ENCODE peak calls at places on chromosome 4, in seven cellular contexts. P, I, Y, L, J, Q and K are unnamed samples.

GRCh38 chr4:17189322-17189721 is 290.9 kb upstream of the LDB2 start:
- DNase-seq in I (no peak), Q (no peak), L (no peak), P (no peak), Y (no peak), J (no peak), K (no peak)

GRCh38 chr4:142614621-142615323 is 231.3 kb downstream of the INPP4B start:
- DNase-seq in I (no peak), L (no peak), Q (no peak), Y (no peak), J (no peak), P (no peak), K (no peak)

GRCh38 chr4:16827762-16828724 is 70.4 kb downstream of the LDB2 start:
- DNase-seq in L (no peak), P (no peak), I (peak), J (no peak), Q (no peak), Y (no peak), K (no peak)

GRCh38 chr4:17780461-17781071 is 855 bp downstream of the FAM184B start:
- DNase-seq in J (no peak), Q (no peak), Y (no peak), L (no peak), I (no peak), P (no peak), K (no peak)

GRCh38 chr4:117264072-117264471 is 178.7 kb upstream of the TRAM1L1 start:
- DNase-seq in J (no peak), I (no peak), Q (no peak), L (no peak), P (no peak), Y (no peak), K (no peak)

GRCh38 chr4:103060453-103061148 is 16.0 kb downstream of the SLC9B2 start:
- DNase-seq in Y (no peak), I (no peak), L (no peak), P (no peak), Q (no peak), J (no peak), K (no peak)

GRCh38 chr4:10061650-10062415 is 40.5 kb upstream of the SLC2A9 start:
- DNase-seq in Y (no peak), L (no peak), J (no peak), P (no peak), Q (no peak), I (no peak), K (no peak)

GRCh38 chr4:185508162-185508561 is 27.1 kb downstream of the PDLIM3 start:
- DNase-seq in Q (no peak), J (peak), Y (peak), P (no peak), I (no peak), L (no peak), K (no peak)

GRCh38 chr4:43457866-43458265 is 565.4 kb downstream of the GRXCR1 start:
- DNase-seq in I (no peak), Y (no peak), Q (no peak), P (no peak), L (no peak), J (no peak), K (peak)

GRCh38 chr4:111475001-111475400 is 670.3 kb upstream of the FAM241A start:
- DNase-seq in J (peak), Q (no peak), P (peak), I (peak), L (no peak), Y (peak), K (peak)

GRCh38 chr4:37715889-37716402 is 29.8 kb upstream of the RELL1 start:
- DNase-seq in Q (peak), L (no peak), P (no peak), J (no peak), I (peak), Y (no peak), K (no peak)

GRCh38 chr4:5711479-5712184 is 631 bp downstream of the EVC start:
- DNase-seq in J (peak), I (no peak), L (no peak), Y (no peak), P (no peak), Q (no peak), K (no peak)

GRCh38 chr4:185203380-185204237 is at the start of gene CFAP97:
- DNase-seq in L (peak), P (no peak), Y (peak), Q (no peak), I (peak), J (peak), K (peak)

GRCh38 chr4:109912706-109913621 is at the start of gene EGF:
- DNase-seq in I (no peak), L (peak), J (no peak), Q (no peak), P (no peak), Y (no peak), K (no peak)

GRCh38 chr4:159134422-159134821 is 31.5 kb downstream of the RAPGEF2 start:
- DNase-seq in J (no peak), Y (no peak), I (no peak), P (no peak), L (no peak), Q (no peak), K (no peak)

GRCh38 chr4:93749351-93749761 is 79.2 kb upstream of the ATOH1 start:
- DNase-seq in I (no peak), L (no peak), P (no peak), J (no peak), Q (peak), Y (no peak), K (no peak)

GRCh38 chr4:4693258-4693657 is 151.4 kb upstream of the STX18 start:
- DNase-seq in P (no peak), L (no peak), Q (peak), Y (no peak), I (no peak), J (peak), K (no peak)

GRCh38 chr4:186132577-186133277 is 28.2 kb downstream of the FAM149A start:
- DNase-seq in J (no peak), Y (peak), L (no peak), I (no peak), P (peak), Q (no peak), K (peak)

GRCh38 chr4:69058410-69059059 is 37.7 kb upstream of the UGT2B7 start:
- DNase-seq in Q (no peak), L (no peak), J (no peak), Y (no peak), P (no peak), I (no peak), K (no peak)

GRCh38 chr4:181601118-181601517 is 642.1 kb upstream of the TENM3 start:
- DNase-seq in L (no peak), J (no peak), Y (no peak), Q (no peak), P (no peak), I (no peak), K (no peak)

GRCh38 chr4:72295966-72296557 is 264.3 kb downstream of the NPFFR2 start:
- DNase-seq in J (peak), P (no peak), I (peak), Y (peak), Q (no peak), L (peak), K (peak)

GRCh38 chr4:38024203-38024504 is 64.0 kb downstream of the PTTG2 start:
- DNase-seq in L (no peak), J (no peak), Y (no peak), Q (no peak), P (no peak), I (peak), K (no peak)

GRCh38 chr4:102759835-102760644 is 728 bp downstream of the MANBA start:
- DNase-seq in I (no peak), J (peak), Q (peak), P (no peak), L (peak), Y (no peak), K (peak)

GRCh38 chr4:91226838-91227237 is 1076.9 kb upstream of the GRID2 start:
- DNase-seq in Y (no peak), L (no peak), I (no peak), P (no peak), J (no peak), Q (no peak), K (no peak)

GRCh38 chr4:145307763-145308430 is 127.5 kb upstream of the OTUD4 start:
- DNase-seq in I (no peak), L (no peak), P (no peak), J (no peak), Y (no peak), Q (no peak), K (no peak)

GRCh38 chr4:153555730-153556440 is 89.7 kb downstream of the TMEM131L start:
- DNase-seq in Y (no peak), Q (no peak), P (no peak), J (peak), L (no peak), I (no peak), K (no peak)

GRCh38 chr4:19844436-19844835 is 407.3 kb upstream of the SLIT2 start:
- DNase-seq in Q (no peak), L (no peak), J (no peak), Y (no peak), P (no peak), I (no peak), K (no peak)

GRCh38 chr4:32337403-32337802 is 1617.2 kb downstream of the PCDH7 start:
- DNase-seq in P (no peak), Y (no peak), I (no peak), J (no peak), Q (no peak), L (no peak), K (no peak)

GRCh38 chr4:127936974-127937373 is 28.0 kb downstream of the MFSD8 start:
- DNase-seq in Q (no peak), I (no peak), J (no peak), Y (no peak), P (no peak), L (no peak), K (no peak)

GRCh38 chr4:7387925-7388324 is 46.8 kb downstream of the PSAPL1 start:
- DNase-seq in L (no peak), Y (no peak), I (no peak), Q (no peak), J (no peak), P (no peak), K (no peak)

GRCh38 chr4:6674500-6675149 is 19.1 kb upstream of the S100P start:
- DNase-seq in I (peak), Q (peak), J (peak), L (peak), P (no peak), Y (peak), K (peak)

GRCh38 chr4:26464420-26465095 is 25.7 kb downstream of the CCKAR start:
- DNase-seq in J (peak), Y (no peak), P (no peak), L (no peak), I (no peak), Q (no peak), K (no peak)

GRCh38 chr4:152064282-152064681 is 303.5 kb upstream of the GATB start:
- DNase-seq in I (no peak), L (no peak), J (no peak), Q (no peak), P (no peak), Y (no peak), K (no peak)
- TF ChIP-seq JUND in I (no peak), L (no peak), J (no peak), Q (no peak), P (no peak), Y (no peak), K (no peak)

DNA sequence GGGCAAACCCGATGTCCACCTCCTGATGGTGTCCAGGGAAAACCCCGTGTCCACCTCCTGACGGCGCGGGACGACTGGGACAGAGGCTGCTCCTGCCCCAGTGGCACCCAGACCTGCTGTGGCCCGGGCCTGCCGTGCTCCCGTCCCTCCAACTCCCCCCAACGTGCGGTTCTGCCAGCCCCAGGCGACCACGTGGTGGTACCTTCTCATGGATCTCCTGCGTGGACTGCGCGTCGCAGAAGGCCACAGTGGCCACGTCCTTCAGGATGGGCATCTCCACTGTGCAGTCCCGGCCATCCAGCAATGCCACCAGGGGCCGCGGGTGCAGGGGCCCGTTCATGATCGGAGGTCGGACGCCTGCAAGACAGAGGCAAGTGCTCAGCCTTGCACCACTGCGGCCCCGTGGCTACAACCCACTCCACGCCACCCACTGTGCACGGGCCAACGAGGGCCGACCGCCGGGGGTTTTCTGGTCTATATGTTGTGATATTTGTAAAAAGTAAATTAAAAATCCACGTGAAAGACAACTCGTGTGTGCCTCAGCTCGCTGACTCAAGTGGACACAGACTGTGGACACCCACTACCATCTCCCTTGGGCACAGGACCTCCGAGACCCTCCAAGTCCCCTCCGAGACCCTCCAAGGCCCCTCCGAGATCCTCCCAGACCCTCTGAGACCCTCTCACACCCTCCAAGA is 10.8 kb downstream of the CTBP1 start:
- DNase-seq in I (peak), L (no peak), P (no peak), Y (no peak), Q (no peak), J (no peak), K (no peak)
- TF ChIP-seq JUND in I (no peak), L (no peak), P (no peak), Y (no peak), Q (no peak), J (no peak), K (no peak)

DNA sequence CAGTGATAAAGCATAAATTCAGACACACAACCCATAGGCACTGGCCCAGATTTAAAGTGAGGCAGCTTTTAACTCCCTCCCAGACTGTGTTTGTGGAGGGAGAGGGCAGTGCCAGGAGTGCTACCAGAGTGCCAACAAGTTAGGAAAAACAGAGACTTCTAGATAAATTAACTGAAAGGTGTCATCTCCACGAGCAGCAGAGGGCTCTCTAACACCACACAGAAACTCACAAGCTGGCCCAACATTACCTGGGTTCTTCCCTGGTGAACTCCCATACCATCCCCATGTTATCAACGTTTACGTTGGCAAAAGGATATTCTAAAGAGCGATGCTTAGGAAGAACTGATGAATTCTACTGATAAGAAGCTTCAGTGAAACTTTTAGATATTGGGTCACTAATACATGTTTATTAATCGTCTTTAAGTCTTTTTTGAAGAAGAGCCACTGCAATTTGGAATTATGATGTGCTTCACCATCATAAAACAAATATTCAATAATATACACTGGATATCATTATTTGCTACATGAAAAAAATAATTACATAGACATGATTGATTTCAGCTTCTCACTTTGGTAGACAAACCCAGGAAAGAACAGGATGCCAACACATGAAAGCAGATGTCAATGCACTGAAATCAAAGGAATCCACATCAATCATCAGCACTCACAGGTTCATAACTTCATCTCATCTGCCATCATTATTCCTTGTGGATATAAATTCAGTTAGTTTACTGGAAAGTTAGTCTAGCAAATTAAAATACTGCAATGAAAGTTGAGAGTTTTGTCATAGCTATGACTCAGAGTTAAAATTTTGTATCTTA is 121.2 kb upstream of the NAP1L5 start:
- DNase-seq in Y (peak), I (peak), J (peak), L (no peak), P (no peak), Q (peak), K (peak)
- TF ChIP-seq JUND in Y (no peak), I (no peak), J (no peak), L (no peak), P (no peak), Q (no peak), K (no peak)

DNA sequence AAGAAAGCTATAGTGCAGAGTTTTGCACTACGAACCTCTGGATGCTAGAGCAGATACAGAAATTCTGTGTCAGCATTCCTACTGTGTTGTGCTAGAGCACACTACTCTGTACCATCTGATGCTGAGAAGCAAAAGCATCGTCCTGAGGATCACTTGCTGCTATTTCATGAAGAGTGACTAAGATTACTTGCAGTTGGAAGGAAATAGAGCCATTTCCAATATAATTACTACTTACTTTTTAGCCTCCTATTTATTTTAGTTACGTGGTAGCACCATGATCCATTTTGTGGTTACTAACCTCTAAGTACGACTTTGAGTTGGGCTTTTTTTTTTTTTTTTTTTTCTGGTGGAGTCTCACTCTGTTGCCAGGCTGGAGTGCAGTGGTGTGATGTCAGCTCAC is 226.7 kb downstream of the PALLD start:
- DNase-seq in I (no peak), L (no peak), Y (no peak), J (no peak), Q (no peak), P (no peak), K (no peak)
- TF ChIP-seq JUND in I (no peak), L (no peak), Y (no peak), J (no peak), Q (no peak), P (no peak), K (no peak)

DNA sequence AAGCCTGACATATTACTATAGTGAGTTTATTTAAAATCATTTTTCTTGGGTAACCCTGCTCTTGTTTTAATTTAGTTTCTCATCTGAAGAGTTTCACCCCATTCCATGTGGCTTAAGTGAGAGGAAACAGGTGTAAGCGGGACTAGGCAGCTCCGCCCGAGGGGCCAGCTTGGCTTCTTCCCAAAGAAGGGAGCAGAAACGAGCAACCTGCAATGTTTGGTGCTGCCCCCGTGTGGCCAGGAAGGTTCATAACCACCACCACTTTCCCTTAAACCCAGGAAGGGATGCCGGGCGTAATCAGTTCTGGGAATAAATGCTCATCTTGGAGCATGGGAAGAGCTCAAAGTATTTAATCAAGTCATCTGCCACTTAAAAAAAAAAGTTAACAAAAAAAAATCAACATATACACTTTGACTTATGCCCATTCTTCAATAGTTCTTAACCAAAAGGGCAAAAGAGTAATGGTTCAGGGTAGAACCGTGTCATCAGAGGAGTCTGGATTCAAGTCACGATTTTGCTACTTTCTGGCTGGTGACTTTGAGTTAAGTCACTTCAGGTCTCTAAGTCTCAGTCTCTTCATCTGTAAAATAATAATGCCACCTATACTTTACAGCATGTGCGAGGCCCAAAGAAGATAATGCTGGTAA is 147.9 kb downstream of the NSUN7 start:
- DNase-seq in J (peak), L (peak), Q (no peak), I (peak), P (peak), Y (peak), K (peak)
- TF ChIP-seq JUND in J (no peak), L (no peak), Q (no peak), I (no peak), P (no peak), Y (no peak), K (no peak)

GRCh38 chr4:83139514-83140156 is 25.1 kb upstream of the PLAC8 start:
- DNase-seq in I (no peak), J (peak), L (no peak), Q (no peak), P (no peak), Y (no peak), K (no peak)

GRCh38 chr4:83138979-83139378 is 24.4 kb upstream of the PLAC8 start:
- DNase-seq in I (no peak), Y (no peak), Q (no peak), J (no peak), L (no peak), P (no peak), K (no peak)
- TF ChIP-seq JUND in I (no peak), Y (no peak), Q (no peak), J (no peak), L (no peak), P (no peak), K (no peak)

DNA sequence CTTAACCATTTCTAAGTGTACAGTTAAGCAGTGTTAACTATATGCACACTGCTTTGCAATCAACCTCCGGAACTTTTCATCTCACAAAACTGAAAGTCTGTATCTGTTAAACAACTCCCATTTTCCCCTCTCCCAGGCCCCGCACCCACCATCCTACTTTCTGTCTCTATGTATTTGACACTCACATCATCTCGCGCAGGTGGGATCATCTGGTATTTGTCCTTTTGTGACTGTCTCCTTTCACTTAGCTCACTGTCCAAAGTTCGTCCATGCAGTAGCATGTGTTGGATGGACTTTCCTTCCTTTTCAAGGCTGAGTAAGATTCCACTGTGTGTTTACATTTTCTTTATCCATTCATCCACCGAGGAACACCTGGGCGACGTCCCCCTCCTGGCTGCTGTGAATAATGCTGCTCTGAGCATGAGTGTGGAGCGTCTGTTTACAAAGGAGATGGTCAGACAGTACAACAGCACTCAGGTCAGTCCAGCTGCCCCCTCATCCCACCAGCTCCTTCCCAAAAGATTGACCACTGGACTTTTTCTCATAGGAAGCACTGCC is 39.8 kb downstream of the DCTD start:
- DNase-seq in Q (no peak), Y (no peak), I (no peak), P (no peak), L (no peak), J (peak), K (peak)
- TF ChIP-seq JUND in Q (no peak), Y (no peak), I (no peak), P (no peak), L (no peak), J (no peak), K (no peak)

GRCh38 chr4:140019619-140020367 is 134.2 kb downstream of the MAML3 start:
- DNase-seq in L (no peak), I (no peak), P (no peak), Q (no peak), J (peak), Y (no peak), K (peak)
- TF ChIP-seq JUND in L (no peak), I (no peak), P (no peak), Q (no peak), J (no peak), Y (no peak), K (no peak)